ENCODE peak calls at places on chromosomes 6 and 20, in five cellular contexts. V, K, Q, I and N are unnamed samples.

GRCh38 chr6:165956874-165957273 is 210.8 kb downstream of the TBXT start:
- DNase-seq in Q (no peak), V (no peak), I (no peak), K (no peak), N (no peak)

GRCh38 chr6:158803733-158804143 is 15.4 kb downstream of the EZR start:
- DNase-seq in K (no peak), V (no peak), I (no peak), Q (no peak), N (peak)

GRCh38 chr6:8315154-8315553 is 120.2 kb downstream of the SLC35B3 start:
- DNase-seq in I (no peak), K (no peak), V (no peak), Q (no peak), N (no peak)

GRCh38 chr6:15184441-15184861 is 61.4 kb upstream of the JARID2 start:
- DNase-seq in I (no peak), Q (no peak), V (no peak), K (no peak), N (peak)

GRCh38 chr6:156647440-156647839 is 129.7 kb upstream of the ARID1B start:
- DNase-seq in V (no peak), Q (no peak), K (no peak), I (no peak), N (no peak)

GRCh38 chr20:49619113-49620048 is 51.4 kb upstream of the PTGIS start:
- DNase-seq in I (no peak), V (no peak), Q (no peak), K (no peak), N (no peak)

GRCh38 chr20:3010985-3011723 is 32.3 kb upstream of the GNRH2 start:
- DNase-seq in I (peak), Q (no peak), K (no peak), V (no peak), N (no peak)

GRCh38 chr6:100228437-100229424 is 234.7 kb upstream of the MCHR2 start:
- DNase-seq in I (peak), K (peak), V (peak), Q (peak), N (peak)

GRCh38 chr6:147167009-147167408 is 37.2 kb upstream of the STXBP5 start:
- DNase-seq in I (no peak), K (no peak), V (no peak), Q (no peak), N (no peak)

GRCh38 chr6:27096834-27097511 is 150.5 kb upstream of the PRSS16 start:
- DNase-seq in K (no peak), Q (no peak), V (peak), I (no peak), N (peak)

GRCh38 chr6:166354143-166354542 is 11.8 kb upstream of the SFT2D1 start:
- DNase-seq in K (no peak), V (no peak), I (no peak), Q (no peak), N (no peak)

GRCh38 chr6:53239526-53239925 is 90.9 kb upstream of the GCM1 start:
- DNase-seq in K (no peak), Q (no peak), I (no peak), V (no peak), N (no peak)

GRCh38 chr20:62241501-62241900 is 3.2 kb downstream of the OSBPL2 start:
- DNase-seq in K (no peak), V (no peak), I (no peak), Q (no peak), N (no peak)

GRCh38 chr6:30935018-30935417 is 3.0 kb upstream of the SFTA2 start:
- DNase-seq in Q (no peak), I (no peak), K (no peak), V (no peak), N (no peak)

GRCh38 chr6:108820011-108820410 is 28.2 kb upstream of the ARMC2 start:
- DNase-seq in V (no peak), Q (no peak), K (no peak), I (no peak), N (no peak)

GRCh38 chr20:50071039-50071888 is 41.7 kb downstream of the UBE2V1 start:
- DNase-seq in V (peak), Q (peak), K (peak), I (peak), N (peak)

GRCh38 chr6:56954389-56955170 is at the start of gene BEND6:
- DNase-seq in I (no peak), Q (peak), K (peak), V (peak), N (peak)

GRCh38 chr6:73290435-73290834 is 27.4 kb upstream of the KHDC1 start:
- DNase-seq in I (no peak), V (no peak), K (no peak), Q (no peak), N (no peak)

GRCh38 chr6:56245903-56246351 is 1.5 kb downstream of the COL21A1 start:
- DNase-seq in Q (no peak), V (no peak), K (no peak), I (no peak), N (no peak)

GRCh38 chr6:136282906-136283305 is 6.7 kb downstream of the BCLAF1 start:
- DNase-seq in V (no peak), Q (no peak), I (no peak), K (no peak), N (no peak)

GRCh38 chr6:132359891-132360290 is 41.4 kb downstream of the MOXD1 start:
- DNase-seq in V (no peak), I (no peak), Q (no peak), K (no peak), N (no peak)

GRCh38 chr6:148750826-148751225 is 4.0 kb downstream of the UST start:
- DNase-seq in K (no peak), I (peak), V (no peak), Q (peak), N (no peak)

GRCh38 chr20:44097521-44098255 is 89.3 kb downstream of the JPH2 start:
- DNase-seq in V (no peak), I (no peak), K (no peak), Q (no peak), N (no peak)

GRCh38 chr20:24798930-24799705 is 150.0 kb upstream of the CST7 start:
- DNase-seq in I (no peak), K (no peak), Q (no peak), V (peak), N (no peak)

GRCh38 chr6:16388488-16388887 is 150.1 kb downstream of the GMPR start:
- DNase-seq in Q (no peak), I (no peak), K (no peak), V (no peak), N (no peak)

GRCh38 chr20:21981179-21981578 is 275.7 kb downstream of the PAX1 start:
- DNase-seq in V (no peak), I (no peak), Q (no peak), K (no peak), N (no peak)

GRCh38 chr6:143058987-143059386 is 1.7 kb upstream of the AIG1 start:
- DNase-seq in I (no peak), V (no peak), K (no peak), Q (no peak), N (no peak)

GRCh38 chr6:118581489-118581959 is 33.4 kb downstream of the PLN start:
- DNase-seq in K (peak), I (no peak), Q (peak), V (peak), N (no peak)

GRCh38 chr6:29071831-29072723 is 15.0 kb downstream of the OR2B3 start:
- DNase-seq in K (no peak), V (no peak), Q (peak), I (no peak), N (peak)

GRCh38 chr20:10040070-10040970 is 5.5 kb downstream of the ANKEF1 start:
- DNase-seq in I (no peak), K (no peak), Q (no peak), V (no peak), N (no peak)

DNA sequence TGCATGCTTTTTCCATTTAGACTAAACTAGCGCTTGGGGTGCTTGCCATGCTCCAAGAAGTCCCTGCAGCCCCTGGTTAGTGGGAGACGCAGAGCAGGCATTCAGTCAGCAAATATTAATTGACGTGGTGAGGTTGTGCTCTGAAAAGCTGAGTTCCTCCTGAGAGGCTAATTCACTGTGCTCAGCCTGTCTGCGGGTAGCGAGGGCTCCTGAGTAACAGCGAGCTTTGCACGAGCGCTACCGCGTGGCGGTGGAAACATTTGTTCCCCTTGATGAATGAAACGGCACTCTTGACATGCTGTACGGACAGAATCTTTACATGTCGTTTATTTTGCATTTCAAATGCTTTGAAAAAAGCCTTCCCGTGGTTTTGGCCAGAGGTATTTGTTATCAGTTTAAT is 170.6 kb upstream of the AGPAT4 start:
- DNase-seq in K (no peak), Q (peak), I (peak), V (peak), N (no peak)
- TF ChIP-seq CTCF in K (peak), Q (no peak), I (peak), V (peak), N (no peak)

DNA sequence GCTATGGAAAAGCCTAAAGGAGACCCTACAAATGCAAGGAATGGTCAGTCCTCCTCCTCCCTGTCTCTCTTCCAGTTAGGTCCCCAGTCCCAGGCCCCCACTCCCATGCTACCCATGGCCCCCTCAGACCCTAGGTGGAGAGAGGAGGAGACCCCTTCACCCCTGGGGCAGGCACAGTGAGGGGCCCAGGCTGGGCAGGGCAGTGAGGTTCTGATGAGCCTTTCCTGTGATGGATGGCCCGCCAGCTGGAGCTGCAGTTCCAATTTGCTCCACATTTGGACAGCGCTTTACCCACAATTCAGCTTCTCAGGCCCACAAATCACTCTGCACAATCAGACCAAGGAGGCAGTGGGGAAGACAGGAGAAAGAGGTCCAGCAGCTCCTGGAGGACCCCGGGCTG is 37.3 kb upstream of the MLN start:
- DNase-seq in K (no peak), I (no peak), Q (no peak), V (no peak), N (no peak)
- TF ChIP-seq CTCF in K (no peak), I (no peak), Q (no peak), V (no peak), N (no peak)

DNA sequence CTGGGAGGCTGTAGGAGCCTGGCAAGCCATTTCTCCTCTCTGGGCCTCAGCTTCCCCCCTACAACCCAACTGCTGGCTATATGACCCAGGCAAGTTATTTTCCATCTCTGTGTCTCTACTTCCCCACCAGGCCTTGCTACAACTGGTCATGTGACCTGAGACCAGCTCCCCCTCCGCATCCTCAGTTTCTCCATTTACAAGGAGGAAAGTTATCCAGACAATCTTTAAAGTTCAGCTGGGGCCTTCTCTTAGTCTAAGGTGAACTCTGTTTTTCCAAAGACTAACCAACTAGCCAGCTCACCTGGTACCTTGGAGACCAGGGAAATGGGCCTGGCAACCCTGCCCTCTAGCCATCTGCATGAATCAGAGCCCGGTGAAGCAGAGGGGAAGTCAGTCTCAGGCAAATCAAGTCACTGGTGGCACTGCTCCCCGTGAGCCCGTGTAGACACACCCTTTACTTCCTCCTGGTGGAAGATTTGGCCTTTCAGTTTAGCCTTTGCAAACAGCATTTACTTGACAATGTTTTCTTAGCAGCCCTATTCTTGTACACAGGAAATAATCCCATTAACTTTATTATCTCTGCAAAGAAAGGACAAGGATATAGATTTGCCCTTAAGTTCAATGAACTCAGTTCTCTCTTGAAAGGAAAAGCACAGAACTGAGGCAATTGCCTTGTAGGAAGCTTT is 157.7 kb downstream of the VEGFA start:
- DNase-seq in V (no peak), I (no peak), Q (no peak), K (no peak), N (no peak)
- TF ChIP-seq CTCF in V (no peak), I (no peak), Q (no peak), K (no peak), N (no peak)

DNA sequence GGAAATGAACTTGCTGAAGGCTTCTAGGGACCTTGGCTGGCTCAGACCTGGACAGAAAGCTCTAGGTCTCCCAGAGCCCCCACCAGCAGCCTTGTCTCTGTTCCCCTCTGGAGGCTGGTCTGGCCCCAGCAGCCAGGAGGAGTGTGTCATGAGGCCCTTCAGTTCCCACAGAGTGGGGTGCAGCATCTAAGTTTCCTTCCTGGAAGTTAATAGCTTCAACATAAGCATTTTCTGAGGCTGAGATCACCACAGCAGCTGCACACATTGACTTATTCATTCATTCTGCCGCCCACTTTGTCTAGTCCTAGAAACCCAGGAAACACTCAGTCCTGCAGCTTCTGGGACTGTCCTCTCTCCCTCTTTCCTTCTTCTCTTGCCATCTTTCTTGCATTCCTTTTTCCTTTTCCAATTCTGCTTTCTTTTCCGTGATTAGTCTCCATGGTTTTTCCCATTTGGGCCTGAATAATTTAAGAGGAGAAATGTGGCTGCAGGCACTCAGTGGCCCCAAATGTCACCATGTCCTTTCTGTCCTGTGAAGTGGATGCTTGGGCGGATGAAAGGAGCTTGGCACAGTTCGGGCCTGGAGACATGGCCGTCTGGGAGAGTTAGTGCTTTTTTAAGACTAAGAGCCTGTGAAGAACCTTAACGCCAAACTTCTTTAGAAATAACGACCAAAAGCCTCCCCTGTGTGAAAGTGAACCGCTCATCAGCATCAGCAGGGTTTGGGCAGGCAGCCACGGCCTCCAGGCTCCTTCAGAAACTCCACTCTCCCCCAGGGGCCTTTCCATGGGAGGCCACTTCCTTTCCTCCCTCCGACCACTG is 31.0 kb upstream of the PCMTD2 start:
- DNase-seq in Q (no peak), K (no peak), V (no peak), I (peak), N (no peak)
- TF ChIP-seq CTCF in Q (no peak), K (no peak), V (no peak), I (no peak), N (no peak)

DNA sequence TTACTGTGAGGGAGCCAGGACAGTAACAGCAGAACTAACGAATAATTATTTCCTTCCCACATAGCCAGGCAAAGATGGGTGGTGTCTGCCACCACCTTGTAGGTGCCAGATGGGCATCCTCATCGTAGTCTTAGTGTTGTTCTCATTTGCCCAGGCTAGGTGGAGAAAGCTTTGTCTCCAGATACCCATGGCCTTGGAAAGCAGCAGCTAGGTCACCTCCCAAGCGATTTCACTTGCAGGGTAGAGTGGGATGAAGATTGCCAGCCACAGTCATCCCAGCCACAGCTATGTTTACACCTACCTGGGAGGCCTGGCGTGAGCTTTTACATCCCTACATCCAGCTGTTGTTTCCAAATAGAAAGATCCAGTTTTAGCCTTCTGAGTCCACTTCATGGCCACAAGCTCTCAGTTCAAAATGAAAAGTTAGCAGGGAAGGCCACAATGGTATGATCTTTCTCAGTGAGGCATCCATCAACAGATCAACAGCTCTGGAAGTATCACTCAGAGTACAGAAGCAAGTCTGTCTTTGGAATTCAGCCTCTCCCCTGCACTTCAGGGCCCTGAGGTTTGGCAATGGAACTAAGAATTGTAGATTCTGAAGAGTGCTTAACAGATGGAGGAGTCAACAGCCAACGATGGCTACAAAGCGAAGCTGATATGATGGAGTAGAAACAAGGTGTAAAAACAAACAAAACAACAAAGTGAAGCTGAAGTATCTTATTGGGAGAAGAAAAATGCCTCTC is 11.0 kb upstream of the SNRPC start:
- DNase-seq in V (no peak), I (no peak), Q (no peak), K (no peak), N (no peak)
- TF ChIP-seq CTCF in V (no peak), I (no peak), Q (no peak), K (no peak), N (no peak)